ENCODE peak calls at places on chromosomes 1 and 21, in four cellular contexts. P is stimulated activated CD8-positive, alpha-beta memory T cell treated with anti-CD3 and anti-CD28 coated beads, Interleukin-7, amount 100 ng/mL, for 4 hours; Z is fibroblast of the aortic adventitia; J is GM12865. M is an unnamed sample.

GRCh38 chr1:201557572-201557958 is 18.6 kb downstream of the NAV1 start:
- DNase-seq in P (no peak), Z (peak; percentile 47), J (no peak), M (peak; percentile 69)

GRCh38 chr1:54546651-54547348 is 1.2 kb upstream of the ACOT11 start:
- DNase-seq in P (no peak), Z (no peak), J (no peak), M (no peak)

GRCh38 chr21:38027901-38028300 is 111.6 kb upstream of the KCNJ6 start:
- DNase-seq in P (no peak), Z (peak; percentile 31), J (no peak), M (no peak)

GRCh38 chr1:10965621-10966226 is 46.7 kb upstream of the TARDBP start:
- DNase-seq in P (peak; percentile 7), Z (peak; percentile 24), J (peak; percentile 88), M (no peak)

GRCh38 chr1:215143497-215143896 is 61.0 kb downstream of the KCNK2 start:
- DNase-seq in P (no peak), Z (no peak), J (no peak), M (no peak)

GRCh38 chr1:212452323-212453155 is 19.8 kb downstream of the NENF start:
- DNase-seq in P (no peak), Z (peak; percentile 92), J (no peak), M (peak; percentile 73)

GRCh38 chr21:34800797-34801518 is 132.2 kb downstream of the CLIC6 start:
- DNase-seq in P (no peak), Z (peak; percentile 38), J (no peak), M (peak; percentile 51)

GRCh38 chr1:3543076-3544049 is 67.9 kb downstream of the MEGF6 start:
- DNase-seq in P (no peak), Z (peak; percentile 96), J (no peak), M (peak; percentile 89)

GRCh38 chr1:94602312-94602711 is 60.8 kb upstream of the F3 start:
- DNase-seq in P (peak; percentile 2), Z (no peak), J (no peak), M (no peak)

GRCh38 chr1:23383547-23384311 is 14.1 kb upstream of the ZNF436 start:
- DNase-seq in P (no peak), Z (peak; percentile 55), J (no peak), M (no peak)

GRCh38 chr1:9400425-9401079 is 107.9 kb downstream of the SPSB1 start:
- DNase-seq in P (no peak), Z (no peak), J (no peak), M (no peak)

GRCh38 chr1:203422116-203422515 is 53.5 kb upstream of the PRELP start:
- DNase-seq in P (no peak), Z (no peak), J (no peak), M (no peak)

GRCh38 chr1:184890539-184890973 is 83.8 kb downstream of the NIBAN1 start:
- DNase-seq in P (peak; percentile 8), Z (peak; percentile 72), J (peak; percentile 32), M (peak; percentile 46)

GRCh38 chr21:17270234-17270633 is 242.6 kb upstream of the CXADR start:
- DNase-seq in P (no peak), Z (peak; percentile 73), J (no peak), M (peak; percentile 75)

GRCh38 chr21:38985423-38986378 is 180.0 kb downstream of the ETS2 start:
- DNase-seq in P (peak; percentile 29), Z (peak; percentile 100), J (peak; percentile 38), M (peak; percentile 98)

GRCh38 chr1:6016191-6016865 is 24.1 kb upstream of the NPHP4 start:
- DNase-seq in P (no peak), Z (peak; percentile 20), J (no peak), M (no peak)

GRCh38 chr1:246724725-246725095 is 501 bp downstream of the SCCPDH start:
- DNase-seq in P (no peak), Z (peak; percentile 49), J (peak; percentile 19), M (peak; percentile 62)

GRCh38 chr1:185804206-185804605 is 70.0 kb downstream of the HMCN1 start:
- DNase-seq in P (no peak), Z (no peak), J (no peak), M (no peak)

GRCh38 chr1:179058343-179059184 is 23.3 kb upstream of the TOR3A start:
- DNase-seq in P (no peak), Z (peak; percentile 76), J (no peak), M (peak; percentile 45)

GRCh38 chr1:17137441-17137840 is 18.2 kb upstream of the PADI2 start:
- DNase-seq in P (no peak), Z (no peak), J (no peak), M (no peak)

GRCh38 chr1:21869620-21870121 is 57.6 kb downstream of the LDLRAD2 start:
- DNase-seq in P (no peak), Z (peak; percentile 92), J (no peak), M (peak; percentile 92)

GRCh38 chr1:6447016-6447817 is 18.8 kb downstream of the TNFRSF25 start:
- DNase-seq in P (no peak), Z (no peak), J (no peak), M (no peak)

GRCh38 chr1:8144318-8144717 is 118.2 kb upstream of the ERRFI1 start:
- DNase-seq in P (no peak), Z (no peak), J (no peak), M (no peak)

GRCh38 chr21:34126269-34126668 is 52.9 kb downstream of the MRPS6 start:
- DNase-seq in P (no peak), Z (peak; percentile 21), J (no peak), M (no peak)

GRCh38 chr1:229342305-229342901 is 444 bp downstream of the CCSAP start:
- DNase-seq in P (peak; percentile 77), Z (peak; percentile 50), J (peak; percentile 80), M (peak; percentile 91)

GRCh38 chr21:42056468-42056867 is 14.6 kb upstream of the UMODL1 start:
- DNase-seq in P (no peak), Z (no peak), J (no peak), M (no peak)

GRCh38 chr1:203078478-203078877 is 7.3 kb downstream of the MYOG start:
- DNase-seq in P (no peak), Z (no peak), J (no peak), M (no peak)

GRCh38 chr21:16124397-16125130 is 394.8 kb downstream of the USP25 start:
- DNase-seq in P (no peak), Z (peak; percentile 94), J (no peak), M (peak; percentile 92)

GRCh38 chr1:227728892-227729143 is 6.3 kb downstream of the JMJD4 start:
- DNase-seq in P (no peak), Z (no peak), J (no peak), M (no peak)

GRCh38 chr1:34002810-34003209 is 138.9 kb downstream of the HMGB4 start:
- DNase-seq in P (no peak), Z (no peak), J (no peak), M (no peak)

GRCh38 chr1:83813571-83813970 is 185.4 kb downstream of the TTLL7 start:
- DNase-seq in P (no peak), Z (no peak), J (no peak), M (no peak)